ENCODE peak calls at places on chromosomes 4 and X, in four cellular contexts. O, L, Q and A are unnamed samples.

GRCh38 chr4:25536577-25537325 is 118.9 kb upstream of the SLC34A2 start:
- DNase-seq in O (no peak), L (no peak), Q (no peak), A (no peak)

GRCh38 chrX:119885554-119886428 is 9.9 kb upstream of the AKAP14 start:
- DNase-seq in O (no peak), L (peak; percentile 61), Q (no peak), A (peak; percentile 22)

GRCh38 chr4:101418055-101418454 is 70.7 kb upstream of the PPP3CA start:
- DNase-seq in O (peak; percentile 66), L (peak; percentile 1), Q (no peak), A (no peak)

GRCh38 chr4:183987987-183988392 is 82.9 kb downstream of the STOX2 start:
- DNase-seq in O (peak; percentile 97), L (peak; percentile 89), Q (peak; percentile 68), A (peak; percentile 90)

GRCh38 chr4:43282534-43282933 is 390.0 kb downstream of the GRXCR1 start:
- DNase-seq in O (no peak), L (no peak), Q (no peak), A (no peak)

GRCh38 chr4:121900132-121900983 is 30.1 kb upstream of the BBS7 start:
- DNase-seq in O (peak; percentile 40), L (peak; percentile 64), Q (peak; percentile 39), A (peak; percentile 73)

GRCh38 chr4:54016504-54016903 is 47.9 kb downstream of the CHIC2 start:
- DNase-seq in O (no peak), L (no peak), Q (no peak), A (no peak)

GRCh38 chr4:63459329-63459728 is 949.9 kb downstream of the TECRL start:
- DNase-seq in O (no peak), L (no peak), Q (no peak), A (no peak)

GRCh38 chr4:154528866-154529265 is 21.3 kb downstream of the PLRG1 start:
- DNase-seq in O (peak; percentile 9), L (peak; percentile 45), Q (no peak), A (peak; percentile 24)

GRCh38 chr4:6121276-6121850 is 79.0 kb downstream of the JAKMIP1 start:
- DNase-seq in O (no peak), L (no peak), Q (no peak), A (no peak)

GRCh38 chrX:75273483-75273882 is 402 bp upstream of the UPRT start:
- DNase-seq in O (no peak), L (no peak), Q (no peak), A (peak; percentile 24)

GRCh38 chr4:48985976-48986653 is at the start of gene CWH43:
- DNase-seq in O (no peak), L (no peak), Q (peak; percentile 82), A (no peak)

GRCh38 chr4:67700119-67700873 is 659 bp downstream of the UBA6 start:
- DNase-seq in O (peak; percentile 37), L (peak; percentile 24), Q (peak; percentile 19), A (peak; percentile 41)

GRCh38 chr4:105613326-105613725 is 60.9 kb downstream of the ARHGEF38 start:
- DNase-seq in O (peak; percentile 16), L (no peak), Q (no peak), A (peak; percentile 16)

GRCh38 chrX:10841579-10841978 is 221.2 kb upstream of the MID1 start:
- DNase-seq in O (no peak), L (peak; percentile 45), Q (no peak), A (peak; percentile 3)

GRCh38 chrX:39140581-39140980 is 339.3 kb downstream of the MID1IP1 start:
- DNase-seq in O (no peak), L (no peak), Q (no peak), A (no peak)

GRCh38 chr4:86927843-86928395 is 6.9 kb upstream of the AFF1 start:
- DNase-seq in O (peak; percentile 97), L (peak; percentile 100), Q (no peak), A (peak; percentile 98)

GRCh38 chrX:22278375-22278774 is 5.7 kb downstream of the CBLL2 start:
- DNase-seq in O (no peak), L (peak; percentile 23), Q (no peak), A (peak; percentile 0)

GRCh38 chr4:119478446-119479179 is 150.0 kb downstream of the PDE5A start:
- DNase-seq in O (no peak), L (no peak), Q (no peak), A (no peak)

DNA sequence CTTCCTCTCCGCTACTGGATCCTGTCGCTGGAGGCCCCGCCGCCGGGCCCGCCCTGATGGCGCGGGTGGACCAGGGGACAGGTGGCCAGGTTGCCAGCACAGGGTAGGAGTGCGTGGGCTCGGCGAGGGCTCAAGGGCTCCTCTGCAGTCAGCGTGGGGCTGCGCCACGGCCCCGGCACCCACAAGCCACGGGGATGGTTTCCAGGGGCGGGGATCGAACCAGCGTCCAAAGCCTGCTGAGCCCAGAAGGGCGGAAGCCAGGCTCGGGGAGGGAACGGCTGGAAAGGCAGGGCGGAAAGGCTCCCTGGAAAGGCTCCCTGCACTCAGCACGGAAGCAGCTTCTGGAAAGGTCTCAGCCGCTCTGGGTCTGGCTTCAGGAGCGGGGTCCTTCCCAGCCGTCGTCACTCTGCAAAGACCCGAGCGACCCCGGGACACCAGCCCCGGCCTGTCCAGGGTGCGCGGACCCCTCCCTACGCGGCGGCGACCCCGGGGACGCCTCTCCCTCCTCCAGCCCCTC is 114.0 kb upstream of the NKX1-1 start:
- DNase-seq in O (no peak), L (no peak), Q (no peak), A (no peak)
- H3K4me3 ChIP-seq in O (no peak overlapping the region), L (no peak overlapping the region), Q (no peak overlapping the region), A (no peak overlapping the region)

GRCh38 chrX:1181131-1181530 is 31.3 kb downstream of the CRLF2 start:
- DNase-seq in O (no peak), L (no peak), Q (no peak), A (no peak)

GRCh38 chrX:1182211-1182610 is 30.2 kb downstream of the CRLF2 start:
- DNase-seq in O (no peak), L (no peak), Q (no peak), A (no peak)

GRCh38 chrX:1178580-1179057 is 33.8 kb downstream of the CRLF2 start:
- DNase-seq in O (no peak), L (peak; percentile 8), Q (no peak), A (no peak)
- H3K4me3 ChIP-seq in O (no peak overlapping the region), L (no peak overlapping the region), Q (no peak overlapping the region), A (no peak overlapping the region)

GRCh38 chr4:41258783-41259182 is 2.1 kb downstream of the UCHL1 start:
- DNase-seq in O (peak; percentile 72), L (peak; percentile 81), Q (peak; percentile 61), A (peak; percentile 74)
- H3K4me3 ChIP-seq in O (peak overlapping the region; percentile 73), L (no peak overlapping the region), Q (no peak overlapping the region), A (no peak overlapping the region)

GRCh38 chrX:25021132-25021498 is 5.3 kb upstream of the ARX start:
- DNase-seq in O (no peak), L (no peak), Q (no peak), A (no peak)
- H3K4me3 ChIP-seq in O (no peak overlapping the region), L (no peak overlapping the region), Q (no peak overlapping the region), A (no peak overlapping the region)

DNA sequence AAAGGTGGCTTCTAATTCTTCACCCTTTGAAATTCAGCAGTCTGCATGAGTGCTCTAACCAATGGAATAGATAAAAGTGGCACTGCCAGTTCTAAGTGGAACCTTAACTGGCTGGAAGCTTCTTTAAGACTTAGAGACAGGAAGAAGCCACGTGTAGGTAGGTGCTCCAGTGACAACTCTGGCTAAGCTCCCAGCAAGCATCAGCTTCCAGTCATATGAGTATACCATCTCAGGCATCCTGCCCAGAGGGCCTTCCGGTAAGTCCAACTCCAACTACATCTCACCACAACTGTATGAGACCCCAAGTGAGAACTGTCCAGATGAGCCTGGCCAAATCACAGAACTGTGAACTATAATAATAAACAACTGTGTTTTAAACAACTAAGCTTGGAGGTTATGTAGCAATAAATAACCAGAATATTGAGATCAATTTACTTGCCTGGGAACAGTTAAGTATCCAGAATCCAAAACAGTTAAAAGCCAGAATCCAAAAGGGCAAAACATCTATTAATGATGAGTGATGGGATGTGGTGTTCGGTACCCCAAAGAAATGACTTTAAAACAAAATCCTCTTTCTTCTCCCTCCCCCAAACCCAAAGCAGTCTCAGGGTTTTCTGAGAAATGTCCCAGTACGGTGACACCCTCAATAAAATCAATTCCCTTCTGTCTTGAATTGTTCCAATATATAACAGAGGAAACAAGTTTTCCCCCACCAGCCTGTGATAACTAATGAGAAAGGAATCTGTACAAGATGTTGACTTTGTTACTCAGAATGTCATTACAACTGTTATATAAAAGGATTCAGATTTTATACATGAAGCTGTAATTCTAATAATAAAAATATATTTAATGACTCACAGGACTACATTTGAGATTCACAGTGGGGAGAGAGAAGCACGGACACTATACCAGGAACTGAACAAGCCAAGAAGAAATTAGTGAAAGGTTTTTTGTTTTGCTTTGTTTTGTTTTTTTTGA is 4.2 kb downstream of the TSPAN5 start:
- DNase-seq in O (peak; percentile 99), L (peak; percentile 97), Q (peak; percentile 39), A (peak; percentile 95)
- H3K4me3 ChIP-seq in O (peak overlapping the region; percentile 86), L (peak overlapping the region; percentile 97), Q (no peak overlapping the region), A (peak overlapping the region; percentile 15)

GRCh38 chrX:51743179-51743957 is at the start of gene GSPT2:
- DNase-seq in O (peak; percentile 80), L (peak; percentile 78), Q (peak; percentile 68), A (peak; percentile 81)

GRCh38 chrX:51737062-51737461 is 6.2 kb upstream of the GSPT2 start:
- DNase-seq in O (no peak), L (no peak), Q (no peak), A (no peak)

GRCh38 chrX:51747671-51748070 is 4.4 kb downstream of the GSPT2 start:
- DNase-seq in O (peak; percentile 23), L (peak; percentile 46), Q (no peak), A (peak; percentile 42)

GRCh38 chrX:51742586-51742985 is 656 bp upstream of the GSPT2 start:
- DNase-seq in O (no peak), L (no peak), Q (no peak), A (no peak)
- H3K4me3 ChIP-seq in O (peak overlapping the region; percentile 73), L (peak overlapping the region; percentile 71), Q (no peak overlapping the region), A (no peak overlapping the region)

GRCh38 chr4:2837110-2837903 is 6.3 kb upstream of the ADD1 start:
- DNase-seq in O (no peak), L (no peak), Q (no peak), A (no peak)
- H3K4me3 ChIP-seq in O (peak overlapping the region; percentile 37), L (no peak overlapping the region), Q (no peak overlapping the region), A (no peak overlapping the region)

DNA sequence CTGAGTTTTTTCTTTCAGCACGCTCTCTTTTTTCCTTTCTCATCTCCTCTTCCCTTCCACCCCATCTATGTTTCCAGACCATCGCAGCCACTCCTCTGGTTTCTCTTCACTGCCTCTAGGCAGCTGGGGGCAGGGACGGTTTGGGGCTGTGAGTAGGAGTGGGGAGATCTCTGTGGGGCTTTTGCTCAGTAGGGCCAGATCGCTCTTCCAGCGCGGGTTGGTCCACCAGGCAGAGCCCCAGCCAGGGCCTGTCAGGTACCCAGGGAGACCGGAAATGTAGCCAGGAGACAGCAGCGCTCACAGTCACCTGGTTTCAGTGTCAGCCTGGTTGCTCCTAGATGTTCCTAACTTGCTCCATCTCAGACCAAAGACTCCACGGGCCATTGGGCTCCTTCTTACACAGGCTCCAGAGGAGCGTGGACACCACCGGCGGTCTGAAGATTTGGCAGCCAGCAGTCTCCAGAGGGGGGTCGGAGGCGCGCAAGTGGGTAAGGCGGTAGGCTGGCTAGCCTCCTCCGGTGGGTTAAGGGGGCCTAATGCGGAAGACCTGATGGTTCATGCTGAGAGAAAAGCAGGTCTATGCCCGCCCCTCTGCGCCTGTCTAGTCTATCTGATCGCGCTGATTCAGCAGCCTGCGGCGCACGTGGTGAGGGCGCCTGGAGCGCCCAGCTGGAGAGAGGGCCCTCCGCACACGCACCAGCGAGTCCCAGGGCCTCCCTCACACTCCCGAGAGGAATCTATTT is 1.8 kb downstream of the FGF5 start:
- DNase-seq in O (peak; percentile 66), L (peak; percentile 42), Q (no peak), A (peak; percentile 52)
- H3K4me3 ChIP-seq in O (peak overlapping the region; percentile 96), L (peak overlapping the region; percentile 91), Q (no peak overlapping the region), A (peak overlapping the region; percentile 87)